ENCODE peak calls at places on chromosome 15, in seven cellular contexts. V is ovary, T is cardiac muscle cell, D is body of pancreas, J is colonic mucosa, X is neuronal stem cell, Y is thoracic aorta. U is an unnamed sample.

GRCh38 chr15:74306801-74307217 is 60.6 kb downstream of the CYP11A1 start:
- DNase-seq in V (no peak), T (no peak), D (no peak), J (no peak), X (no peak), Y (no peak), U (no peak)

GRCh38 chr15:70266412-70267089 is 168.8 kb upstream of the TLE3 start:
- DNase-seq in V (peak; percentile 82), T (no peak), D (peak; percentile 42), J (peak; percentile 42), X (no peak), Y (no peak), U (no peak)

GRCh38 chr15:36738817-36739216 is 159.4 kb downstream of the CDIN1 start:
- DNase-seq in V (no peak), T (no peak), D (no peak), J (no peak), X (no peak), Y (no peak), U (no peak)

GRCh38 chr15:36883705-36884355 is 216.5 kb downstream of the MEIS2 start:
- DNase-seq in V (peak; percentile 89), T (peak; percentile 97), D (peak; percentile 92), J (peak; percentile 87), X (peak; percentile 94), Y (peak; percentile 50), U (peak; percentile 51)

GRCh38 chr15:87863152-87863551 is 393.4 kb downstream of the NTRK3 start:
- DNase-seq in V (no peak), T (peak; percentile 75), D (no peak), J (no peak), X (peak; percentile 39), Y (no peak), U (no peak)

GRCh38 chr15:57476533-57476975 is 100.2 kb downstream of the CGNL1 start:
- DNase-seq in V (no peak), T (no peak), D (no peak), J (no peak), X (no peak), Y (no peak), U (no peak)

GRCh38 chr15:53072077-53072476 is 281.9 kb upstream of the ONECUT1 start:
- DNase-seq in V (peak; percentile 5), T (peak; percentile 96), D (peak; percentile 99), J (peak; percentile 56), X (peak; percentile 82), Y (no peak), U (peak; percentile 16)

GRCh38 chr15:62141643-62142588 is 23.2 kb downstream of the C2CD4B start:
- DNase-seq in V (no peak), T (no peak), D (peak; percentile 34), J (no peak), X (no peak), Y (no peak), U (no peak)

GRCh38 chr15:29668120-29668602 is 154.1 kb downstream of the TJP1 start:
- DNase-seq in V (no peak), T (peak; percentile 89), D (peak; percentile 92), J (peak; percentile 85), X (peak; percentile 64), Y (no peak), U (peak; percentile 0)

GRCh38 chr15:70375006-70375409 is 277.3 kb upstream of the TLE3 start:
- DNase-seq in V (peak; percentile 32), T (no peak), D (no peak), J (no peak), X (no peak), Y (peak; percentile 25), U (no peak)

GRCh38 chr15:52144656-52145055 is 32.1 kb upstream of the BCL2L10 start:
- DNase-seq in V (no peak), T (no peak), D (no peak), J (no peak), X (no peak), Y (no peak), U (no peak)

GRCh38 chr15:92898988-92899909 is 875 bp upstream of the CHD2 start:
- DNase-seq in V (no peak), T (no peak), D (no peak), J (no peak), X (no peak), Y (no peak), U (no peak)
- H3K4me3 ChIP-seq in V (peak overlapping the region; percentile 71), T (peak overlapping the region; percentile 95), D (no peak overlapping the region), J (peak overlapping the region; percentile 41), X (no peak overlapping the region), Y (peak overlapping the region; percentile 81), U (peak overlapping the region; percentile 91)

GRCh38 chr15:100958326-100959065 is 39.3 kb downstream of the LRRK1 start:
- DNase-seq in V (no peak), T (peak; percentile 65), D (no peak), J (no peak), X (no peak), Y (no peak), U (no peak)
- H3K27ac ChIP-seq in V (no peak overlapping the region), T (peak overlapping the region; percentile 31), D (no peak overlapping the region), J (no peak overlapping the region), X (no peak overlapping the region), Y (no peak overlapping the region), U (no peak overlapping the region)

DNA sequence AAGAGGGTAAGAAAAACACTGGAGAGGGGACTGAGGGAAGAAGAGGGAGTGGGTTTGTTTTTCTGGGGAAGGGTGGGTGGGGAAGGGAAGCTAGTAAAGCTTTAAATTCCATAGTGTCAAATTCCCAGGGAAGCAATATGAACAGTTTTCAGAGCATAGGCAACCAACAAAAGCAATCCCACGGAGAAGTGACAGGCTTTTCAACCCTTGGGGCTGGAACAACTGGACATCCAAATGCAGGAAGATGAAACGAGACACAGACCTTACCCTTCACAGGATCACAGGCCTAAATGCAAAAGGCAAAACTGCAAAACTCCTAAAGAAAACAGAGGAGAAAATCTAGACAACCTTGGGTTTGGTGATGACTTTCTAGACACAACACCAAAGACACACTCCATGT is 61.7 kb downstream of the CHSY1 start:
- DNase-seq in V (no peak), T (no peak), D (no peak), J (no peak), X (no peak), Y (no peak), U (no peak)
- H3K4me3 ChIP-seq in V (no peak overlapping the region), T (no peak overlapping the region), D (no peak overlapping the region), J (no peak overlapping the region), X (no peak overlapping the region), Y (no peak overlapping the region), U (no peak overlapping the region)

GRCh38 chr15:41930221-41930866 is 36.5 kb upstream of the SPTBN5 start:
- DNase-seq in V (no peak), T (no peak), D (no peak), J (peak; percentile 83), X (no peak), Y (no peak), U (no peak)
- H3K27ac ChIP-seq in V (no peak overlapping the region), T (no peak overlapping the region), D (no peak overlapping the region), J (peak overlapping the region; percentile 80), X (no peak overlapping the region), Y (peak overlapping the region; percentile 72), U (no peak overlapping the region)

DNA sequence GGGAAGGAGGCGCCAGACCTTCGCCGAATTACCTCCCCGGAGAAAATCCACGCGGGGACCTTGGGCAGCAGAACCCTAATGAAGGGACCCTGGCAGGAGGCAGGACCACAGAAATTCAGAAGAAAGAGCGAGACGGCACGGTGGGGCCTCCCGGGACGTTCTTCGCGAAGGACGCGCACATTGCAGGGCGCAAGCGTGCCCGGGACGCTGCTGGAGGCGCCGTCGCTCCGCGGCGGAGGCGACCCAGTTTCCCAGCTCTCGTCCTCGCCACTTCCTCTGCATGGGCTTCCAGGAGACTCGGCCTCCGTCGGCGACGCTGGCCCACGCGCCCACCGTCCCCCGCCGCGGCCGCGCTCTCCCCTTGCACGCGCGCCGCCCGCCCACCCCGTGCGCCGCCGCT is 31.9 kb upstream of the SMAD3 start:
- DNase-seq in V (no peak), T (no peak), D (no peak), J (no peak), X (no peak), Y (no peak), U (no peak)
- H3K4me3 ChIP-seq in V (peak overlapping the region; percentile 24), T (peak overlapping the region; percentile 10), D (no peak overlapping the region), J (peak overlapping the region; percentile 17), X (peak overlapping the region; percentile 22), Y (peak overlapping the region; percentile 67), U (no peak overlapping the region)

GRCh38 chr15:39735120-39735717 is 47.4 kb downstream of the FSIP1 start:
- DNase-seq in V (no peak), T (no peak), D (no peak), J (peak; percentile 35), X (no peak), Y (no peak), U (no peak)

GRCh38 chr15:39728844-39729243 is 53.8 kb downstream of the FSIP1 start:
- DNase-seq in V (no peak), T (no peak), D (no peak), J (no peak), X (no peak), Y (no peak), U (no peak)

GRCh38 chr15:39730552-39730951 is 52.1 kb downstream of the FSIP1 start:
- DNase-seq in V (no peak), T (no peak), D (no peak), J (peak; percentile 32), X (no peak), Y (no peak), U (no peak)

GRCh38 chr15:39731266-39731665 is 51.4 kb downstream of the FSIP1 start:
- DNase-seq in V (no peak), T (no peak), D (no peak), J (no peak), X (no peak), Y (no peak), U (no peak)

GRCh38 chr15:39729500-39729899 is 53.1 kb downstream of the FSIP1 start:
- DNase-seq in V (no peak), T (no peak), D (no peak), J (no peak), X (no peak), Y (no peak), U (no peak)
- H3K27ac ChIP-seq in V (no peak overlapping the region), T (no peak overlapping the region), D (no peak overlapping the region), J (no peak overlapping the region), X (no peak overlapping the region), Y (no peak overlapping the region), U (no peak overlapping the region)

DNA sequence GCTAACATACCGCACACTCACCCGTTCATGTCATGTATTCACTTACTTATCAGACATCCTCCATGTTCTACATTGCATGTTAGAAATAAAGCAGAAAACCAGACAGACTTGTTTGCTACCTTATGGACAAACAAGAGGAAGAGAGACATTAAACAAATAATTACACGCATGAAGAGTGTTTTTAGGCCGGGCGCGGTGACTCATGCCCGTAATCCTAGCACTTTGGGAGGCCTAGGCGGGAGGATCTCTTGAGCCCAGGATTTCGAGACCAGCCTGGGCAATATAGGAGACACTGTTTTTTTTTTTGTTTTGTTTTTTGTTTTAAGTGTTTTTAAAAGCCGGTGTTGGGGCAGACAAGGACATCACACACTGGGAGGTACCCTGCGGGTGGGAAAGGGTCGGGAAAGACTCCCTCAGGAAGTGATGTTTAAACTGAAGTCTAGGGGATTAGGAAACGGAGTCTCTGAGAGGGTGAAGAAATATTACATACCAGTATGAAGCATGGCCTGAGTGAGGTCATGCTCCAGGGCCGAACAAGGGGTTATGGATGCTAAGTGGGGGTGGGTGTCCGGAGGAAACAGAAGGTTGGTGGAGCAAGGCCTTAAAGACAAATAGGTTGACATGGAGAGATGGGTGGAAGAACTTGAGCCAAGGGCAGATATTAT is 2.1 kb upstream of the USP3 start:
- DNase-seq in V (no peak), T (no peak), D (peak; percentile 56), J (peak; percentile 68), X (no peak), Y (no peak), U (no peak)
- H3K4me3 ChIP-seq in V (no peak overlapping the region), T (no peak overlapping the region), D (no peak overlapping the region), J (no peak overlapping the region), X (no peak overlapping the region), Y (peak overlapping the region; percentile 64), U (peak overlapping the region; percentile 70)